ENCODE peak calls at places on chromosome 13, in nine cellular contexts. L is hepatocyte; M is mucosa of descending colon; W is lower lobe of right lung; K is foreskin fibroblast; S is CD8-positive, alpha-beta T cell; R is H9; X is kidney; U is spleen. H is an unnamed sample.

GRCh38 chr13:46551410-46552301 is 1.3 kb upstream of the LRCH1 start:
- DNase-seq in L (peak; percentile 86), M (peak; percentile 94), W (peak; percentile 86), K (peak; percentile 84), S (peak; percentile 38), R (peak; percentile 73), X (peak; percentile 88), U (peak; percentile 91), H (peak; percentile 84)

GRCh38 chr13:46575321-46575721 is 22.4 kb downstream of the LRCH1 start:
- DNase-seq in L (peak; percentile 37), M (no peak), W (no peak), K (peak; percentile 35), S (no peak), R (no peak), X (no peak), U (no peak), H (no peak)

GRCh38 chr13:46629811-46630413 is 76.9 kb downstream of the LRCH1 start:
- DNase-seq in L (no peak), M (no peak), W (no peak), K (no peak), S (no peak), R (no peak), X (no peak), U (no peak), H (no peak)

GRCh38 chr13:45996631-45997030 is 55.9 kb downstream of the ZC3H13 start:
- DNase-seq in L (no peak), M (no peak), W (no peak), K (no peak), S (no peak), R (no peak), X (no peak), U (no peak), H (no peak)

GRCh38 chr13:44312898-44313551 is 60.6 kb upstream of the SERP2 start:
- DNase-seq in L (no peak), M (peak; percentile 30), W (no peak), K (peak; percentile 95), S (no peak), R (no peak), X (no peak), U (no peak), H (no peak)

GRCh38 chr13:25171517-25172302 is at the start of gene AMER2:
- DNase-seq in L (peak; percentile 70), M (no peak), W (no peak), K (peak; percentile 47), S (no peak), R (no peak), X (no peak), U (no peak), H (peak; percentile 63)

GRCh38 chr13:78241278-78241919 is 322.8 kb upstream of the EDNRB start:
- DNase-seq in L (peak; percentile 61), M (peak; percentile 65), W (peak; percentile 43), K (peak; percentile 4), S (no peak), R (peak; percentile 60), X (peak; percentile 43), U (no peak), H (peak; percentile 66)

GRCh38 chr13:27406178-27406939 is 18.1 kb upstream of the GTF3A start:
- DNase-seq in L (peak; percentile 48), M (peak; percentile 67), W (no peak), K (peak; percentile 66), S (peak; percentile 21), R (no peak), X (no peak), U (no peak), H (peak; percentile 17)

GRCh38 chr13:70310720-70311119 is 202.5 kb upstream of the KLHL1 start:
- DNase-seq in L (peak; percentile 68), M (peak; percentile 71), W (no peak), K (no peak), S (no peak), R (no peak), X (no peak), U (no peak), H (peak; percentile 47)

GRCh38 chr13:96020155-96020575 is 33.0 kb downstream of the UGGT2 start:
- DNase-seq in L (peak; percentile 80), M (peak; percentile 54), W (no peak), K (peak; percentile 73), S (no peak), R (peak; percentile 46), X (no peak), U (no peak), H (peak; percentile 55)

GRCh38 chr13:97130201-97130600 is 91.9 kb upstream of the MBNL2 start:
- DNase-seq in L (no peak), M (no peak), W (no peak), K (no peak), S (no peak), R (no peak), X (no peak), U (no peak), H (no peak)

GRCh38 chr13:105616313-105617075 is 919.0 kb downstream of the EFNB2 start:
- DNase-seq in L (no peak), M (no peak), W (no peak), K (peak; percentile 7), S (no peak), R (no peak), X (no peak), U (no peak), H (no peak)

GRCh38 chr13:53101883-53102282 is 73.3 kb downstream of the OLFM4 start:
- DNase-seq in L (no peak), M (no peak), W (no peak), K (no peak), S (no peak), R (no peak), X (no peak), U (no peak), H (no peak)

GRCh38 chr13:41465215-41465907 is 8.0 kb downstream of the RGCC start:
- DNase-seq in L (no peak), M (peak; percentile 68), W (peak; percentile 71), K (peak; percentile 91), S (peak; percentile 80), R (no peak), X (peak; percentile 84), U (peak; percentile 94), H (no peak)

GRCh38 chr13:39405107-39405506 is 197.9 kb downstream of the LHFPL6 start:
- DNase-seq in L (no peak), M (no peak), W (no peak), K (no peak), S (no peak), R (no peak), X (no peak), U (no peak), H (no peak)

GRCh38 chr13:18948012-18948663 is 233.5 kb downstream of the TUBA3C start:
- DNase-seq in L (no peak), M (no peak), W (no peak), K (no peak), S (no peak), R (no peak), X (no peak), U (peak; percentile 51), H (no peak)

GRCh38 chr13:31172001-31172400 is 10.3 kb upstream of the HSPH1 start:
- DNase-seq in L (no peak), M (no peak), W (no peak), K (peak; percentile 62), S (no peak), R (no peak), X (no peak), U (no peak), H (no peak)

GRCh38 chr13:47310376-47310775 is 413.5 kb upstream of the HTR2A start:
- DNase-seq in L (peak; percentile 4), M (no peak), W (no peak), K (no peak), S (no peak), R (no peak), X (no peak), U (no peak), H (no peak)

GRCh38 chr13:68023838-68024581 is 793.9 kb upstream of the PCDH9 start:
- DNase-seq in L (no peak), M (peak; percentile 45), W (no peak), K (no peak), S (no peak), R (peak; percentile 27), X (no peak), U (no peak), H (no peak)

GRCh38 chr13:112748947-112749346 is 59.1 kb downstream of the ATP11A start:
- DNase-seq in L (no peak), M (peak; percentile 19), W (no peak), K (peak; percentile 31), S (no peak), R (no peak), X (peak; percentile 75), U (peak; percentile 67), H (no peak)
- TF ChIP-seq CTCF in L (no peak), M (no peak), W (no peak), K (no peak), S (no peak), R (no peak), X (no peak), U (no peak), H (no peak)

GRCh38 chr13:110812111-110812868 is 98.8 kb downstream of the ING1 start:
- DNase-seq in L (no peak), M (no peak), W (no peak), K (peak; percentile 21), S (no peak), R (peak; percentile 59), X (peak; percentile 75), U (no peak), H (no peak)
- TF ChIP-seq CTCF in L (no peak), M (no peak), W (no peak), K (no peak), S (no peak), R (peak; percentile 13), X (no peak), U (no peak), H (no peak)

GRCh38 chr13:23949200-23949599 is 51.9 kb upstream of the C1QTNF9B start:
- DNase-seq in L (no peak), M (no peak), W (no peak), K (no peak), S (no peak), R (no peak), X (no peak), U (no peak), H (no peak)

GRCh38 chr13:23952796-23953195 is 55.5 kb upstream of the C1QTNF9B start:
- DNase-seq in L (no peak), M (no peak), W (no peak), K (no peak), S (no peak), R (no peak), X (no peak), U (no peak), H (no peak)

GRCh38 chr13:23947893-23948292 is 50.6 kb upstream of the C1QTNF9B start:
- DNase-seq in L (no peak), M (no peak), W (no peak), K (no peak), S (no peak), R (no peak), X (no peak), U (no peak), H (no peak)

GRCh38 chr13:23949736-23950135 is 52.4 kb upstream of the C1QTNF9B start:
- DNase-seq in L (no peak), M (no peak), W (no peak), K (no peak), S (no peak), R (no peak), X (no peak), U (no peak), H (no peak)

GRCh38 chr13:23950736-23951510 is 53.6 kb upstream of the C1QTNF9B start:
- DNase-seq in L (no peak), M (no peak), W (no peak), K (no peak), S (no peak), R (no peak), X (no peak), U (no peak), H (no peak)
- TF ChIP-seq CTCF in L (no peak), M (no peak), W (no peak), K (no peak), S (no peak), R (no peak), X (no peak), U (no peak), H (no peak)

GRCh38 chr13:33206425-33206824 is 79.1 kb downstream of the STARD13 start:
- DNase-seq in L (no peak), M (no peak), W (no peak), K (peak; percentile 72), S (no peak), R (no peak), X (no peak), U (no peak), H (no peak)
- TF ChIP-seq CTCF in L (no peak), M (no peak), W (no peak), K (no peak), S (no peak), R (no peak), X (no peak), U (no peak), H (no peak)